ENCODE peak calls at places on chromosome 13, in seven cellular contexts. X, R, P, H, G, S and O are unnamed samples.

GRCh38 chr13:107765724-107766436 is 449.5 kb downstream of the LIG4 start:
- DNase-seq in X (peak; percentile 61), R (no peak), P (no peak), H (no peak), G (no peak), S (no peak), O (no peak)

GRCh38 chr13:99214232-99214631 is 13.6 kb downstream of the UBAC2 start:
- DNase-seq in X (no peak), R (peak; percentile 63), P (no peak), H (no peak), G (no peak), S (no peak), O (no peak)

GRCh38 chr13:90068658-90069057 is 1278.8 kb upstream of the MIR17HG start:
- DNase-seq in X (no peak), R (no peak), P (no peak), H (no peak), G (no peak), S (no peak), O (no peak)

GRCh38 chr13:76637651-76638111 is 248.5 kb downstream of the KCTD12 start:
- DNase-seq in X (no peak), R (no peak), P (no peak), H (no peak), G (no peak), S (peak; percentile 42), O (peak; percentile 9)

GRCh38 chr13:111314852-111315251 is 5.6 kb upstream of the TEX29 start:
- DNase-seq in X (no peak), R (no peak), P (no peak), H (peak; percentile 52), G (no peak), S (no peak), O (no peak)

GRCh38 chr13:99689955-99690354 is 188.7 kb downstream of the TM9SF2 start:
- DNase-seq in X (no peak), R (no peak), P (no peak), H (no peak), G (no peak), S (no peak), O (no peak)

GRCh38 chr13:111329641-111330040 is 9.2 kb downstream of the TEX29 start:
- DNase-seq in X (no peak), R (no peak), P (no peak), H (no peak), G (no peak), S (no peak), O (no peak)

GRCh38 chr13:26011996-26012688 is 39.7 kb downstream of the SHISA2 start:
- DNase-seq in X (no peak), R (peak; percentile 84), P (no peak), H (no peak), G (peak; percentile 51), S (no peak), O (no peak)

GRCh38 chr13:39226359-39226758 is 188.1 kb downstream of the NHLRC3 start:
- DNase-seq in X (no peak), R (no peak), P (no peak), H (no peak), G (no peak), S (no peak), O (no peak)

GRCh38 chr13:43298799-43299198 is 275.4 kb downstream of the DNAJC15 start:
- DNase-seq in X (no peak), R (no peak), P (no peak), H (no peak), G (no peak), S (no peak), O (no peak)

GRCh38 chr13:47508518-47509228 is 492.4 kb downstream of the SUCLA2 start:
- DNase-seq in X (no peak), R (no peak), P (no peak), H (no peak), G (no peak), S (no peak), O (no peak)

GRCh38 chr13:77544365-77544764 is 8.9 kb downstream of the SCEL start:
- DNase-seq in X (peak; percentile 71), R (no peak), P (peak; percentile 54), H (no peak), G (no peak), S (peak; percentile 46), O (no peak)

GRCh38 chr13:66461021-66461420 is 769.1 kb downstream of the PCDH9 start:
- DNase-seq in X (no peak), R (no peak), P (no peak), H (no peak), G (no peak), S (no peak), O (no peak)

GRCh38 chr13:105918842-105919741 is 616.4 kb downstream of the EFNB2 start:
- DNase-seq in X (peak; percentile 76), R (no peak), P (no peak), H (no peak), G (no peak), S (peak; percentile 89), O (peak; percentile 61)

GRCh38 chr13:26707122-26708006 is 53.2 kb downstream of the GPR12 start:
- DNase-seq in X (peak; percentile 47), R (peak; percentile 46), P (no peak), H (no peak), G (no peak), S (peak; percentile 54), O (no peak)

GRCh38 chr13:110557610-110558305 is 3.8 kb downstream of the RAB20 start:
- DNase-seq in X (no peak), R (no peak), P (no peak), H (no peak), G (no peak), S (no peak), O (no peak)

GRCh38 chr13:32549788-32550187 is 11.2 kb upstream of the N4BP2L2 start:
- DNase-seq in X (no peak), R (no peak), P (no peak), H (no peak), G (no peak), S (no peak), O (no peak)

GRCh38 chr13:100334209-100334608 is 245.3 kb downstream of the PCCA start:
- DNase-seq in X (no peak), R (no peak), P (no peak), H (no peak), G (no peak), S (no peak), O (peak; percentile 54)

GRCh38 chr13:78319101-78319627 is 284.2 kb downstream of the POU4F1 start:
- DNase-seq in X (no peak), R (no peak), P (no peak), H (no peak), G (no peak), S (no peak), O (no peak)

GRCh38 chr13:83883061-83883523 is 818 bp upstream of the SLITRK1 start:
- DNase-seq in X (no peak), R (no peak), P (no peak), H (no peak), G (peak; percentile 45), S (no peak), O (no peak)
- H3K4me3 ChIP-seq in X (peak overlapping the region; percentile 77), R (no peak overlapping the region), P (no peak overlapping the region), H (peak overlapping the region; percentile 26), G (peak overlapping the region; percentile 79), S (peak overlapping the region; percentile 47), O (no peak overlapping the region)

GRCh38 chr13:112713517-112714253 is 23.8 kb downstream of the ATP11A start:
- DNase-seq in X (no peak), R (no peak), P (no peak), H (no peak), G (no peak), S (no peak), O (no peak)

GRCh38 chr13:112712451-112712881 is 22.6 kb downstream of the ATP11A start:
- DNase-seq in X (no peak), R (no peak), P (no peak), H (no peak), G (no peak), S (no peak), O (no peak)

GRCh38 chr13:112710855-112711527 is 21.2 kb downstream of the ATP11A start:
- DNase-seq in X (no peak), R (no peak), P (no peak), H (no peak), G (no peak), S (no peak), O (no peak)

GRCh38 chr13:112709825-112710783 is 20.3 kb downstream of the ATP11A start:
- DNase-seq in X (no peak), R (no peak), P (no peak), H (no peak), G (no peak), S (no peak), O (no peak)

DNA sequence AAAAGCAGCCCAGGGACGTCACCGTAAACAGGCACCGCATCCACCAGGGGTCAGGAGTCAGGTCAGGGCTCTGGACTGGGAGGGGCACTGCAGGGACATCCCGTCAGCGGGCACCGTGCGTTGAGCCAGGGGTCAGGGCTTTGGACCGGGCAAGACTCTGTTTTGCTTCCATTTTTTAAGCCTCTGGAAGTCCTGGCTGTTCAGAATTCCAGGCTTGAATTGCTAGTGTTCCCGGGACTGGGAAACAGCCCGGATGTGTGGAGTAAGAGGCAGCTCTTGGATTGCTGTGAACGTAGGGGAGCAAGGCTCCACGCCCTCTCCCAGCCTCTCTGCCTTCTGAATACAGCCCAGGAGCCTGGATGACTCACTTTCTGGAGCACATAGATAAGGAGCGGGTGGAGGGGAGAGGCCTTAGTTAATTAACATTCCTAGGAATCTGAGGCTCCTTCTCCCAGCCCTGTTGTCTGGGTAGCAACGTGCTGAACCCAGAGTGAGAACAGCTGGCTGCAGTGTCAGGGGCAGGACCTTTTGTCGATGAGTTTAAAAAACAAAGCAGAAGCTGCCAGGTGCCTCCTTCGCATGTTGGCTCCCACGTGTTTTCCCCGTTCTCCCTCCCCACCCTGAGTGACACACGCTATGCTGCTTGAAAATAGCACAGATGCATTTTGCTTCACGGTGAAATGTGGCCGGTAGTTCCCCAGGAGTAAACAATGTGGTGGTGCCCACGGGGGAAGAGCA is 21.9 kb downstream of the ATP11A start:
- DNase-seq in X (peak; percentile 37), R (no peak), P (peak; percentile 66), H (peak; percentile 84), G (peak; percentile 74), S (peak; percentile 88), O (peak; percentile 95)
- H3K4me3 ChIP-seq in X (no peak overlapping the region), R (no peak overlapping the region), P (peak overlapping the region; percentile 9), H (peak overlapping the region; percentile 39), G (peak overlapping the region; percentile 36), S (peak overlapping the region; percentile 35), O (peak overlapping the region; percentile 13)

DNA sequence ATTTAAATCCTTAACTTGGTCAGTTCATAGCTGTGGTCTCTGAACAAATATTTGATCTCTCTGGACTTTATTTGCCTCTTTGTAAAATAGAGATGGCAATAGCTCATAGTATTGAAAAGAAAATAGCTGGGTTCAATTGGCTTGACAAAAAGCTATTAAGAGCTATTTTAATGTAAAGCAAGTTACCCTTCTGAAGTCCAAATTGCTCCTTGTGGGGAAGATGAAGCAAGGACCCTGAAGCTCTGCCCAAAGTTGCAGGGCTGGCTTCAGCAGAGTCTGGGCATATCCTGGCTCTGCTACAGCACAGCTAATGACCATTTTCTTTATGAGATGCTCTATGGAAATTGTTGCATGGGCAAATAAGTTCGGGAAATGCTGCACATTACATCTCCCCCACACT is 484.5 kb downstream of the TDRD3 start:
- DNase-seq in X (no peak), R (no peak), P (no peak), H (no peak), G (no peak), S (no peak), O (no peak)
- H3K4me3 ChIP-seq in X (no peak overlapping the region), R (no peak overlapping the region), P (no peak overlapping the region), H (no peak overlapping the region), G (no peak overlapping the region), S (no peak overlapping the region), O (no peak overlapping the region)

DNA sequence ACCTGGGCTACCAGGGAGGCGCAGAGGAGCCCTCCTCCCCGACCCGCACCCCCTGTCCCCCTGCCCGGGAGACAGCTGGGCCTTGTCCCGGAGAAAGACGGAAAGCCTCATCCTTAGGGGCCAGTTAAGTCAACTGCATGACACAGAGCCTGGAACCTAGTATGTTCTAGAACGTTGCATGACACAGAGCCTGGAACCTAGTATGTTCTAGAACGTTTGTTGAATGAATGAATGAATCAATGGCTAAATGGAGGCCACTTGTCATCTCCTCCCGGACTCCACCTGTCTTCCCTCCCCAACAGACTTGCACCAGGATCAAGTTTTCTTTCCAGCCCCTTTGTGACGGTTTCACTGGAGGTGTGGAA is 706 bp downstream of the SERP2 start:
- DNase-seq in X (no peak), R (no peak), P (no peak), H (no peak), G (no peak), S (no peak), O (no peak)
- H3K4me3 ChIP-seq in X (peak overlapping the region; percentile 43), R (no peak overlapping the region), P (peak overlapping the region; percentile 56), H (peak overlapping the region; percentile 53), G (peak overlapping the region; percentile 80), S (peak overlapping the region; percentile 57), O (peak overlapping the region; percentile 3)